ENCODE peak calls at places on chromosomes 6 and 20, in nine cellular contexts. F, W, N, H, U, Z, R, J and Y are unnamed samples.

GRCh38 chr6:45423901-45424627 is 46.3 kb upstream of the SUPT3H start:
- DNase-seq in F (no peak), H (no peak), N (no peak), Z (no peak), J (peak; percentile 64), U (peak; percentile 23), R (peak; percentile 69), W (no peak), Y (peak; percentile 31)

GRCh38 chr20:33401922-33402369 is 627 bp upstream of the CDK5RAP1 start:
- DNase-seq in R (no peak), Z (no peak), W (no peak), F (no peak), N (no peak), U (no peak), J (no peak), H (no peak), Y (no peak)

GRCh38 chr6:44201200-44201599 is 15.5 kb upstream of the MYMX start:
- DNase-seq in H (no peak), J (no peak), F (no peak), R (no peak), U (no peak), Z (no peak), W (no peak), N (no peak), Y (peak; percentile 72)

GRCh38 chr6:166046232-166046631 is 121.4 kb downstream of the TBXT start:
- DNase-seq in F (no peak), U (no peak), J (no peak), Z (no peak), W (peak; percentile 21), N (no peak), R (no peak), H (no peak), Y (no peak)

GRCh38 chr6:91633374-91634184 is 1046.7 kb upstream of the MAP3K7 start:
- DNase-seq in U (no peak), J (no peak), H (no peak), N (no peak), F (no peak), R (no peak), W (no peak), Z (no peak), Y (no peak)

GRCh38 chr6:131792091-131792496 is 15.7 kb upstream of the ENPP1 start:
- DNase-seq in J (peak; percentile 48), Z (no peak), H (peak; percentile 42), R (no peak), F (no peak), W (no peak), N (no peak), U (no peak), Y (no peak)

GRCh38 chr6:41454189-41454789 is 91.9 kb upstream of the FOXP4 start:
- DNase-seq in F (no peak), J (no peak), H (no peak), R (no peak), U (no peak), Z (no peak), W (no peak), N (no peak), Y (no peak)

GRCh38 chr6:157552956-157553485 is 172.0 kb downstream of the ZDHHC14 start:
- DNase-seq in N (no peak), H (no peak), R (no peak), F (no peak), W (no peak), Z (no peak), J (peak; percentile 24), U (no peak), Y (no peak)

GRCh38 chr6:56637640-56638039 is 5.0 kb downstream of the DST start:
- DNase-seq in H (peak; percentile 67), W (peak; percentile 83), Z (peak; percentile 69), R (no peak), F (no peak), J (peak; percentile 76), U (peak; percentile 37), N (peak; percentile 49), Y (no peak)

GRCh38 chr6:133768656-133769295 is 120.1 kb upstream of the TCF21 start:
- DNase-seq in W (peak; percentile 40), R (peak; percentile 74), F (no peak), J (no peak), U (no peak), N (no peak), H (no peak), Z (no peak), Y (no peak)

GRCh38 chr20:44955270-44955669 is 4.9 kb downstream of the TOMM34 start:
- DNase-seq in J (no peak), Z (no peak), F (no peak), R (no peak), W (no peak), U (no peak), N (no peak), H (no peak), Y (no peak)

GRCh38 chr20:29410805-29411457 is 1846.5 kb upstream of the DEFB115 start:
- DNase-seq in Z (no peak), H (no peak), J (no peak), W (no peak), R (no peak), U (no peak), F (no peak), N (no peak), Y (no peak)

GRCh38 chr6:16238057-16238657 is at the start of gene GMPR:
- DNase-seq in Z (no peak), R (peak; percentile 90), W (peak; percentile 81), N (peak; percentile 65), J (peak; percentile 45), F (peak; percentile 60), H (no peak), U (peak; percentile 79), Y (peak; percentile 82)

GRCh38 chr6:80769101-80769500 is 662.6 kb downstream of the BCKDHB start:
- DNase-seq in W (no peak), U (no peak), R (no peak), H (no peak), Z (no peak), J (no peak), F (no peak), N (no peak), Y (no peak)

GRCh38 chr6:80771941-80772340 is 665.5 kb downstream of the BCKDHB start:
- DNase-seq in Z (peak; percentile 30), J (peak; percentile 73), U (no peak), F (no peak), H (no peak), W (peak; percentile 18), N (no peak), R (no peak), Y (no peak)

GRCh38 chr6:80767808-80768207 is 661.3 kb downstream of the BCKDHB start:
- DNase-seq in W (no peak), J (peak; percentile 20), Z (no peak), U (no peak), N (peak; percentile 23), F (no peak), H (no peak), R (peak; percentile 73), Y (no peak)
- H3K27ac ChIP-seq in W (no peak overlapping the region), J (no peak overlapping the region), Z (no peak overlapping the region), U (no peak overlapping the region), N (no peak overlapping the region), F (no peak overlapping the region), H (no peak overlapping the region), R (no peak overlapping the region), Y (no peak overlapping the region)

GRCh38 chr6:149441740-149442139 is 41.7 kb downstream of the SUMO4 start:
- DNase-seq in U (no peak), R (peak; percentile 35), F (no peak), H (no peak), Z (no peak), W (no peak), N (no peak), J (no peak), Y (no peak)
- TF ChIP-seq POLR2AphosphoS5 in U (no peak), R (no peak), F (no peak), H (no peak), Z (no peak), W (no peak), N (no peak), J (no peak), Y (no peak)

GRCh38 chr6:50087231-50087954 is 37.7 kb upstream of the DEFB112 start:
- DNase-seq in J (peak; percentile 36), R (no peak), H (peak; percentile 5), Z (no peak), U (no peak), F (no peak), W (no peak), N (no peak), Y (no peak)
- H3K27ac ChIP-seq in J (no peak overlapping the region), R (no peak overlapping the region), H (no peak overlapping the region), Z (no peak overlapping the region), U (no peak overlapping the region), F (no peak overlapping the region), W (no peak overlapping the region), N (no peak overlapping the region), Y (no peak overlapping the region)

GRCh38 chr6:27139753-27140522 is 107.6 kb upstream of the PRSS16 start:
- DNase-seq in W (peak; percentile 44), H (no peak), Z (no peak), R (no peak), J (peak; percentile 31), U (no peak), N (no peak), F (no peak), Y (peak; percentile 26)
- TF ChIP-seq POLR2AphosphoS5 in W (no peak), H (no peak), Z (no peak), R (no peak), J (no peak), U (no peak), N (no peak), F (no peak), Y (no peak)

GRCh38 chr6:3139090-3139903 is 18.0 kb downstream of the TUBB2A start:
- DNase-seq in U (peak; percentile 85), R (peak; percentile 88), J (no peak), Z (no peak), H (peak; percentile 98), F (peak; percentile 73), W (no peak), N (no peak), Y (peak; percentile 79)

GRCh38 chr6:3140201-3140600 is 17.1 kb downstream of the TUBB2A start:
- DNase-seq in F (no peak), N (no peak), W (no peak), H (no peak), R (no peak), J (no peak), Z (no peak), U (no peak), Y (no peak)

GRCh38 chr6:3137057-3137777 is 18.7 kb downstream of the BPHL start:
- DNase-seq in W (no peak), F (no peak), J (no peak), H (no peak), U (no peak), Z (no peak), N (no peak), R (no peak), Y (no peak)

GRCh38 chr6:3136361-3136760 is 17.9 kb downstream of the BPHL start:
- DNase-seq in N (no peak), U (no peak), F (no peak), W (no peak), Z (no peak), R (no peak), J (no peak), H (no peak), Y (no peak)

GRCh38 chr6:3138341-3138740 is 19.0 kb downstream of the TUBB2A start:
- DNase-seq in Z (no peak), H (no peak), F (no peak), U (no peak), J (no peak), R (no peak), N (no peak), W (peak; percentile 58), Y (no peak)
- H3K27ac ChIP-seq in Z (no peak overlapping the region), H (peak overlapping the region; percentile 90), F (peak overlapping the region; percentile 64), U (no peak overlapping the region), J (peak overlapping the region; percentile 53), R (no peak overlapping the region), N (no peak overlapping the region), W (peak overlapping the region; percentile 72), Y (peak overlapping the region; percentile 60)

GRCh38 chr20:47971321-47971781 is 186.1 kb upstream of the SULF2 start:
- DNase-seq in H (no peak), Z (no peak), F (no peak), U (no peak), W (no peak), J (peak; percentile 2), R (no peak), N (no peak), Y (no peak)
- TF ChIP-seq POLR2AphosphoS5 in H (no peak), Z (no peak), F (no peak), U (no peak), W (no peak), J (no peak), R (no peak), N (no peak), Y (no peak)